ENCODE peak calls at places on chromosomes 4 and X, in ten cellular contexts. D is CD4-positive, alpha-beta memory T cell; P is brain microvascular endothelial cell; W is EH; Y is NCI-H1048; A is lower lobe of right lung; V is posterior cingulate gyrus; R is NCI-H1930; B is Peyer's patch; C is T-helper 9 cell. K is an unnamed sample.

GRCh38 chrX:386239-386767 is 404 bp downstream of the PPP2R3B start:
- DNase-seq in D (no peak), P (no peak), W (no peak), Y (no peak), A (no peak), V (no peak), R (no peak), B (no peak), C (no peak), K (peak)

GRCh38 chr4:117370944-117371665 is 285.7 kb upstream of the TRAM1L1 start:
- DNase-seq in D (no peak), P (no peak), W (no peak), Y (no peak), A (no peak), V (no peak), R (no peak), B (no peak), C (no peak), K (no peak)

GRCh38 chrX:9788908-9789307 is 2.7 kb downstream of the SHROOM2 start:
- DNase-seq in D (no peak), P (no peak), W (no peak), Y (peak), A (no peak), V (no peak), R (no peak), B (no peak), C (no peak), K (no peak)

GRCh38 chrX:78092296-78092695 is 11.8 kb upstream of the PGK1 start:
- DNase-seq in D (no peak), P (peak), W (peak), Y (no peak), A (no peak), V (no peak), R (no peak), B (no peak), C (no peak), K (no peak)

GRCh38 chr4:144174401-144175067 is 34.0 kb upstream of the GYPA start:
- DNase-seq in D (peak), P (peak), W (peak), Y (no peak), A (no peak), V (no peak), R (peak), B (no peak), C (no peak), K (no peak)

GRCh38 chrX:153544747-153545146 is 27.3 kb downstream of the ATP2B3 start:
- DNase-seq in D (no peak), P (no peak), W (no peak), Y (no peak), A (no peak), V (no peak), R (no peak), B (no peak), C (no peak), K (no peak)

GRCh38 chr4:5079581-5079980 is 28.3 kb downstream of the STK32B start:
- DNase-seq in D (no peak), P (peak), W (peak), Y (no peak), A (no peak), V (no peak), R (no peak), B (no peak), C (no peak), K (no peak)

GRCh38 chr4:152843476-152844107 is 63.8 kb downstream of the ARFIP1 start:
- DNase-seq in D (no peak), P (no peak), W (no peak), Y (no peak), A (no peak), V (no peak), R (no peak), B (peak), C (no peak), K (no peak)

GRCh38 chr4:185190001-185190856 is 13.6 kb downstream of the CFAP97 start:
- DNase-seq in D (no peak), P (no peak), W (no peak), Y (no peak), A (no peak), V (no peak), R (no peak), B (no peak), C (no peak), K (no peak)

GRCh38 chr4:157076578-157076947 is 613 bp downstream of the GLRB start:
- DNase-seq in D (no peak), P (no peak), W (no peak), Y (no peak), A (no peak), V (no peak), R (no peak), B (no peak), C (no peak), K (no peak)

GRCh38 chrX:11756354-11757318 is 1.4 kb upstream of the MSL3 start:
- DNase-seq in D (no peak), P (no peak), W (peak), Y (no peak), A (no peak), V (no peak), R (no peak), B (no peak), C (no peak), K (no peak)

GRCh38 chrX:38804481-38805293 is 3.4 kb downstream of the MID1IP1 start:
- DNase-seq in D (peak), P (no peak), W (peak), Y (no peak), A (peak), V (peak), R (no peak), B (peak), C (peak), K (peak)

GRCh38 chr4:88938138-88938537 is 118.8 kb downstream of the FAM13A start:
- DNase-seq in D (no peak), P (peak), W (peak), Y (no peak), A (no peak), V (no peak), R (no peak), B (no peak), C (no peak), K (no peak)

GRCh38 chr4:2254665-2255500 is 7.0 kb downstream of the MXD4 start:
- DNase-seq in D (no peak), P (no peak), W (no peak), Y (no peak), A (peak), V (peak), R (no peak), B (no peak), C (no peak), K (no peak)

GRCh38 chr4:173517781-173518371 is 12.2 kb downstream of the HAND2 start:
- DNase-seq in D (no peak), P (no peak), W (no peak), Y (no peak), A (no peak), V (no peak), R (no peak), B (no peak), C (no peak), K (no peak)

GRCh38 chr4:110634320-110635154 is 11.7 kb upstream of the PITX2 start:
- DNase-seq in D (no peak), P (no peak), W (no peak), Y (peak), A (no peak), V (no peak), R (no peak), B (no peak), C (no peak), K (no peak)

GRCh38 chr4:8118035-8118434 is 40.6 kb downstream of the ABLIM2 start:
- DNase-seq in D (no peak), P (no peak), W (no peak), Y (no peak), A (no peak), V (no peak), R (no peak), B (no peak), C (no peak), K (no peak)

GRCh38 chr4:173960398-173960797 is 323.1 kb downstream of the FBXO8 start:
- DNase-seq in D (no peak), P (no peak), W (no peak), Y (no peak), A (no peak), V (no peak), R (no peak), B (no peak), C (no peak), K (no peak)

GRCh38 chr4:176044589-176044951 is 21.1 kb upstream of the WDR17 start:
- DNase-seq in D (no peak), P (no peak), W (peak), Y (no peak), A (no peak), V (peak), R (no peak), B (no peak), C (no peak), K (no peak)

GRCh38 chrX:44997888-44998287 is 124.9 kb downstream of the KDM6A start:
- DNase-seq in D (no peak), P (no peak), W (no peak), Y (no peak), A (no peak), V (no peak), R (no peak), B (no peak), C (no peak), K (no peak)

GRCh38 chr4:336893-337142 is 796 bp upstream of the ZNF141 start:
- DNase-seq in D (no peak), P (no peak), W (no peak), Y (no peak), A (no peak), V (no peak), R (peak), B (no peak), C (no peak), K (no peak)

GRCh38 chr4:7068279-7068842 is 497 bp upstream of the GRPEL1 start:
- DNase-seq in D (no peak), P (no peak), W (no peak), Y (no peak), A (no peak), V (no peak), R (peak), B (peak), C (no peak), K (no peak)

GRCh38 chr4:152594981-152595916 is 59.4 kb upstream of the FBXW7 start:
- DNase-seq in D (no peak), P (no peak), W (no peak), Y (peak), A (no peak), V (no peak), R (no peak), B (no peak), C (no peak), K (no peak)

GRCh38 chrX:106862972-106863688 is 40.0 kb downstream of the RIPPLY1 start:
- DNase-seq in D (peak), P (peak), W (peak), Y (no peak), A (no peak), V (no peak), R (no peak), B (peak), C (peak), K (no peak)

GRCh38 chr4:134202557-134202956 is 968 bp upstream of the PABPC4L start:
- DNase-seq in D (no peak), P (no peak), W (peak), Y (no peak), A (no peak), V (no peak), R (no peak), B (no peak), C (no peak), K (no peak)

GRCh38 chr4:56698329-56698728 is 17.2 kb upstream of the HOPX start:
- DNase-seq in D (no peak), P (peak), W (peak), Y (no peak), A (peak), V (no peak), R (no peak), B (no peak), C (no peak), K (no peak)